ENCODE peak calls at places on chromosomes 11 and 22, in five cellular contexts. Q is fibroblast of mammary gland, M is HepG2, K is psoas muscle, B is heart left ventricle. G is an unnamed sample.

GRCh38 chr22:29503811-29504372 is 23.9 kb downstream of the NEFH start:
- DNase-seq in Q (peak), B (peak), M (no peak), K (no peak), G (no peak)

GRCh38 chr22:19884161-19884953 is 29.7 kb upstream of the GNB1L start:
- DNase-seq in B (peak), Q (no peak), M (no peak), K (peak), G (no peak)

GRCh38 chr11:110000858-110001257 is 92.3 kb upstream of the ZC3H12C start:
- DNase-seq in K (no peak), M (no peak), Q (no peak), B (no peak), G (no peak)

GRCh38 chr11:95908826-95909225 is 15.1 kb downstream of the MTMR2 start:
- DNase-seq in Q (peak), B (no peak), K (no peak), M (no peak), G (no peak)

GRCh38 chr11:2886191-2886894 is 768 bp upstream of the CDKN1C start:
- DNase-seq in B (peak), M (no peak), Q (peak), K (peak), G (no peak)

GRCh38 chr11:112962854-112963367 is 1.7 kb downstream of the NCAM1 start:
- DNase-seq in Q (no peak), M (no peak), K (peak), B (peak), G (no peak)

GRCh38 chr22:33331017-33331416 is 272.8 kb upstream of the SYN3 start:
- DNase-seq in K (no peak), B (no peak), Q (no peak), M (no peak), G (no peak)

GRCh38 chr11:121755191-121755590 is 302.4 kb upstream of the SORL1-AS1 start:
- DNase-seq in M (no peak), Q (no peak), K (no peak), B (no peak), G (no peak)

GRCh38 chr22:35312198-35313059 is 12.7 kb downstream of the TOM1 start:
- DNase-seq in Q (peak), M (peak), K (no peak), B (peak), G (no peak)

GRCh38 chr11:73158356-73159051 is 16.4 kb upstream of the FCHSD2 start:
- DNase-seq in B (no peak), Q (no peak), K (no peak), M (peak), G (no peak)

GRCh38 chr22:17884084-17884483 is 109.8 kb upstream of the BID start:
- DNase-seq in B (no peak), M (no peak), Q (no peak), K (no peak), G (no peak)

GRCh38 chr11:115930886-115931537 is 426.8 kb upstream of the CADM1 start:
- DNase-seq in Q (no peak), M (no peak), K (no peak), B (peak), G (no peak)

GRCh38 chr22:49541451-49542230 is 286.0 kb downstream of the BRD1 start:
- DNase-seq in K (no peak), B (no peak), M (no peak), Q (no peak), G (no peak)

GRCh38 chr11:2929511-2929879 is 275 bp upstream of the PHLDA2 start:
- DNase-seq in Q (peak), M (no peak), K (peak), B (peak), G (no peak)

GRCh38 chr11:95152878-95153856 is 63.5 kb downstream of the ENDOD1 start:
- DNase-seq in Q (no peak), M (no peak), B (no peak), K (no peak), G (no peak)

GRCh38 chr11:123357353-123357989 is 72.6 kb upstream of the GRAMD1B start:
- DNase-seq in M (no peak), B (no peak), Q (no peak), K (no peak), G (no peak)

GRCh38 chr11:123354371-123354770 is 75.7 kb upstream of the GRAMD1B start:
- DNase-seq in B (no peak), Q (no peak), M (no peak), K (no peak), G (no peak)

GRCh38 chr11:123356539-123356938 is 73.5 kb upstream of the GRAMD1B start:
- DNase-seq in Q (no peak), B (no peak), M (no peak), K (no peak), G (no peak)

GRCh38 chr11:123360267-123360936 is 69.7 kb upstream of the GRAMD1B start:
- DNase-seq in B (no peak), K (no peak), M (no peak), Q (no peak), G (no peak)

GRCh38 chr11:123357990-123358827 is 71.9 kb upstream of the GRAMD1B start:
- DNase-seq in Q (peak), K (peak), M (no peak), B (peak), G (no peak)
- H3K4me3 ChIP-seq in Q (no peak), K (peak), M (no peak), B (peak), G (peak)

GRCh38 chr11:79296113-79296512 is 144.7 kb downstream of the TENM4 start:
- DNase-seq in Q (no peak), M (no peak), K (no peak), B (no peak), G (no peak)
- H3K4me3 ChIP-seq in Q (no peak), M (no peak), K (no peak), B (no peak), G (no peak)

DNA sequence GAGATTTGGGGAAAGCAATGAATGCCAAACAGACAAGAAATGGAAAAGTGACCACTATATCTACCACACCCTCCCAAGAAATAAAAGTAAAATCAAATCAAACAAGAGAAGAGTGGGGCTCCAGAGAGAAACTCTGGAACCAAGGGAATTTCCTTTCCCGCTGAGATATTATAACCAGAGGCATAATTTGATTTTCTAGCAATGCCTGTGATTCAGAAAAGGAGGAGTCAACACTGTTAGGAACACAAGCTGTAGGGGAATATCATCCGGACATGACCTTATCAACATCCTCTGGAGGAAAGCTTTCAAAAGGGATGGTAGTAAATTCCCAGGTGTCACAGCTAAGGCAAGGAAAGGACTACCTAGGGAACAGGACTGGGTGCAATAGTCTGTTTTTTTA is 29.6 kb upstream of the LRRC55 start:
- DNase-seq in M (no peak), K (no peak), B (no peak), Q (no peak), G (no peak)
- H3K4me3 ChIP-seq in M (no peak), K (no peak), B (no peak), Q (no peak), G (no peak)

GRCh38 chr22:46286006-46286405 is 10.7 kb upstream of the GTSE1 start:
- DNase-seq in M (no peak), Q (no peak), B (no peak), K (no peak), G (no peak)

GRCh38 chr22:46286941-46287872 is 9.5 kb upstream of the GTSE1 start:
- DNase-seq in Q (no peak), B (no peak), M (no peak), K (peak), G (no peak)

GRCh38 chr22:46288846-46289243 is 7.8 kb upstream of the GTSE1 start:
- DNase-seq in K (no peak), B (no peak), Q (no peak), M (no peak), G (no peak)

GRCh38 chr22:46289244-46289891 is 7.3 kb upstream of the GTSE1 start:
- DNase-seq in Q (no peak), B (no peak), K (peak), M (no peak), G (no peak)

GRCh38 chr22:46287873-46288751 is 8.6 kb upstream of the GTSE1 start:
- DNase-seq in Q (no peak), B (peak), K (peak), M (no peak), G (no peak)
- H3K4me3 ChIP-seq in Q (no peak), B (peak), K (peak), M (no peak), G (no peak)

DNA sequence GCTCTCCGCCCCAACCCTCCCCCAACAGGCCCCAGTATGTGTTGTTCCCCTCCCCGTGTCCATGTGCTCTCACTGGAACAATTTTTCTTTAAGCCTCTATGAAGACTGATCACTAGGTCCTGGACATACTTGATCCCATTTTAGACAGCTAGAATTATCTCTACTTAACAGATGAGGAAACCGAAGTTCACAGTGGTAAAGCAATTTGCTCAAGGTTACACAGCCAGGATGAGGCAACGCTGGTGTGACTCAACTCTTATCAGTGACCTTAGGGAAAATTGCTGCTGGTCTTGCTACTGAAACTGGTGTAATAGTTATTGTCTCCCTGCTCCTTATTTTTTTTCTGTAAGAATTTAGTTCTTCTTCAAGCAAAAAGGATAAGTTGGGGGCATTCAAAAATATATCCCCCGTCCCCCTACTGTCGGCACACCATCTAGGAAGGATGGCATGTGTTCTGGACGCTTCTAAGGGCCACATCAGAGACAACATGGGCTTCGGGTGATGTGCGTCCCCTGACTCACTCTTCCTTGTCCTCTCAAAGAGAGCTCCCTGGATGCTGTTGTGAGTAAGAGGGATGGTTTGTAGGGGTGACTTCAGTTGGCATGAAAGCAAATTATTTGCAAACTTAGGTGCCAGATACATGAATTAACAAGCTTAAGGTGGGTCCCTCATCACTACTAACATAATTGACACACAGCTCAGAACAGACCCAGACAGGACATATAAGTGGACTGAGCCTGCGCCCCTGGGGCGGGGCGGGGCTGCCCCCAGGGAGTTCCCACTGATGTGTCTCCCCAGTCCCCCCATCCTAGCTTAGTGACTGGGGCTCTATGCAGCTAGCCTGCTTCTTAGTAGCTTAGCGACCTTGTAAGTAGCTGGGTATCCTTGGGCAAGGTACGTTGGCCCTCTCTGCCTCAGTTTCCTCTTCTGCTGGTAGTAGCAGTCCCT is 23.6 kb upstream of the ALX4 start:
- DNase-seq in Q (peak), M (peak), K (no peak), B (no peak), G (no peak)
- H3K4me3 ChIP-seq in Q (no peak), M (no peak), K (no peak), B (no peak), G (no peak)

GRCh38 chr11:57776577-57776976 is 15.0 kb downstream of the CTNND1 start:
- DNase-seq in M (no peak), B (no peak), K (no peak), Q (no peak), G (no peak)

GRCh38 chr11:57776101-57776511 is 14.5 kb downstream of the CTNND1 start:
- DNase-seq in Q (no peak), B (peak), M (no peak), K (no peak), G (no peak)

GRCh38 chr11:57777969-57778317 is 16.3 kb downstream of the CTNND1 start:
- DNase-seq in M (peak), K (no peak), B (no peak), Q (no peak), G (no peak)

GRCh38 chr11:57779275-57779674 is 17.7 kb downstream of the CTNND1 start:
- DNase-seq in B (peak), M (peak), K (no peak), Q (no peak), G (no peak)

DNA sequence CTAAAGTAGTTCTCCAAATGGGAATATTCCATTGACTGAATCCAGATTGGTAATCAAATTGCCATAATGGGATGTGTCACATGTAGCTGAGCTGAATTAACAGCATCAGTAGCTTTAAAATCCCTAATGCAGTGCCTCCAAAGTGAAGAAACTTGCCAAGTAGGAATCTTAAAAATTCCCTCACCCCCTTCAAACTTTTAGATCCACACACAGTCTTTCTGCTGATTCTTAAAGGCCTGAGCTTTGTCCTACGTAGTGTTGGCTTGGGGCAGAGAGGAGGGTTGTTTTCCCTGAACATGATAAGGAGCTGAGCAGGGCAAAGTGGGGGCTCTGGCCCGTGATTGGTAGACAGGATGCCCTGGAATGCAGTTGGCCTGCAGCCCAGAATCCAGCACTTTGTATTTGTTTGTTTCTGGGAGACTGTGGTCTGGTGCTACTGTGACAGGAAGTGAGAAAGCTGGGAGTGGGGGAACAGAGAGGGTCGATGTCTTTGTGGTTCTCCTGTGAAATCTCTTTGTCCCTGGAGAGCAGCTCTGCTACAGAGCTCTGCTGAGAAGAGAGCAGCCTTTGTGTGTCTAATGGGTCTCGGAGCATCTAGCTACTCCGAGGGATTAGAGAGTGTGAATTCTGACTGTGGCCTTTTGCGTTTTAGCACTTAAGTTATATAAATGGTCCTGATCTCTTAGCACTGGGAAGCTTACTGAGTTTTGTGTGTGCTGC is 16.9 kb downstream of the CTNND1 start:
- DNase-seq in M (peak), K (peak), Q (peak), B (peak), G (no peak)
- H3K4me3 ChIP-seq in M (peak), K (peak), Q (no peak), B (peak), G (no peak)

GRCh38 chr11:62646825-62647608 is 604 bp upstream of the GANAB start:
- DNase-seq in B (no peak), K (no peak), M (no peak), Q (no peak), G (no peak)
- H3K4me3 ChIP-seq in B (peak), K (peak), M (no peak), Q (no peak), G (peak)